ENCODE peak calls at places on chromosomes 5 and 9, in ten cellular contexts. Q is T-cell; A is D341Med; T is neuronal stem cell; X is HS-27A; J is fibroblast of lung; V is activated CD8-positive, alpha-beta T cell treated with anti-CD3 and anti-CD28 coated beads for 36 hours; Y is A549; K is Calu3; H is COR-L47. E is an unnamed sample.
A peak's percentile ranks its signal among the peaks of the same experiment; 100 is the strongest.

GRCh38 chr9:16846986-16847385 is 23.5 kb downstream of the BNC2 start:
- DNase-seq in K (no peak), A (no peak), H (no peak), T (no peak), Q (no peak), V (no peak), X (no peak), Y (no peak), J (no peak), E (no peak)

GRCh38 chr9:136631038-136632000 is 31.4 kb upstream of the EGFL7 start:
- DNase-seq in K (peak; percentile 73), A (peak; percentile 83), Q (peak; percentile 73), Y (peak; percentile 83), T (peak; percentile 76), V (peak; percentile 84), J (peak; percentile 70), H (peak; percentile 75), X (peak; percentile 19), E (peak; percentile 68)

GRCh38 chr9:116112236-116112635 is 41.4 kb upstream of the PAPPA start:
- DNase-seq in J (peak; percentile 10), H (no peak), Q (no peak), V (no peak), A (no peak), X (no peak), Y (no peak), T (no peak), K (no peak), E (no peak)

GRCh38 chr5:109825450-109825849 is 135.7 kb downstream of the MAN2A1 start:
- DNase-seq in Y (peak; percentile 23), J (peak; percentile 53), Q (no peak), K (no peak), A (no peak), V (no peak), T (no peak), H (no peak), X (no peak), E (peak; percentile 16)

GRCh38 chr9:14899042-14899814 is 11.0 kb downstream of the FREM1 start:
- DNase-seq in V (no peak), Q (no peak), Y (no peak), K (no peak), A (no peak), H (no peak), X (no peak), T (no peak), J (no peak), E (no peak)

GRCh38 chr5:77266291-77266690 is 55.8 kb downstream of the PDE8B start:
- DNase-seq in K (no peak), H (no peak), V (no peak), Q (no peak), Y (no peak), A (no peak), J (peak; percentile 33), X (no peak), T (no peak), E (no peak)

GRCh38 chr9:110148384-110148783 is 59.6 kb downstream of the C9orf152 start:
- DNase-seq in Y (no peak), H (no peak), V (peak; percentile 84), J (no peak), X (no peak), T (no peak), K (no peak), A (no peak), Q (no peak), E (no peak)

GRCh38 chr9:33220681-33221567 is 19.0 kb upstream of the SPINK4 start:
- DNase-seq in T (no peak), Q (no peak), Y (no peak), V (no peak), H (no peak), X (no peak), A (no peak), K (no peak), J (no peak), E (no peak)

GRCh38 chr5:150152636-150153462 is 2.8 kb downstream of the PDGFRB start:
- DNase-seq in Y (no peak), T (no peak), X (no peak), V (no peak), H (no peak), Q (no peak), J (peak; percentile 50), A (no peak), K (no peak), E (no peak)

GRCh38 chr5:175698401-175699115 is 40.7 kb downstream of the HRH2 start:
- DNase-seq in J (no peak), T (no peak), K (no peak), V (no peak), X (no peak), A (no peak), Q (no peak), Y (no peak), H (no peak), E (no peak)

GRCh38 chr5:100188778-100189177 is 346.4 kb upstream of the FAM174A start:
- DNase-seq in T (no peak), K (no peak), Q (no peak), A (no peak), H (no peak), J (no peak), V (no peak), X (no peak), Y (no peak), E (no peak)

GRCh38 chr5:135930949-135931295 is 23.9 kb downstream of the LECT2 start:
- DNase-seq in Q (no peak), K (no peak), T (peak; percentile 18), V (no peak), J (no peak), H (no peak), A (no peak), X (no peak), Y (no peak), E (no peak)

GRCh38 chr5:148776780-148777179 is 49.6 kb upstream of the ADRB2 start:
- DNase-seq in J (peak; percentile 86), K (peak; percentile 88), H (no peak), T (no peak), Q (no peak), Y (peak; percentile 12), A (no peak), V (peak; percentile 46), X (peak; percentile 75), E (peak; percentile 82)

GRCh38 chr5:107670028-107670926 is 460 bp downstream of the EFNA5 start:
- DNase-seq in K (no peak), Y (peak; percentile 34), Q (no peak), H (peak; percentile 80), V (peak; percentile 12), J (peak; percentile 53), A (peak; percentile 74), X (no peak), T (no peak), E (no peak)

GRCh38 chr5:142976861-142977260 is 206.7 kb downstream of the ARHGAP26 start:
- DNase-seq in K (no peak), H (no peak), Y (no peak), V (no peak), A (no peak), Q (no peak), J (peak; percentile 34), X (no peak), T (no peak), E (peak; percentile 42)